ENCODE peak calls at places on chromosomes 6 and 20, in seven cellular contexts. D is tibial nerve, O is fibroblast of lung, P is thoracic aorta, B is SK-N-SH, S is colonic mucosa, X is bronchial epithelial cell. N is an unnamed sample.

GRCh38 chr20:15937179-15937578 is 636.1 kb downstream of the KIF16B start:
- DNase-seq in D (no peak), O (no peak), P (no peak), B (no peak), S (no peak), X (no peak), N (no peak)

GRCh38 chr6:132282696-132283095 is 118.6 kb downstream of the MOXD1 start:
- DNase-seq in D (no peak), O (no peak), P (no peak), B (no peak), S (no peak), X (no peak), N (no peak)

GRCh38 chr6:8177721-8178120 is 75.4 kb upstream of the EEF1E1 start:
- DNase-seq in D (no peak), O (peak; percentile 56), P (no peak), B (no peak), S (no peak), X (peak; percentile 3), N (no peak)

GRCh38 chr6:132052096-132052495 is 100.9 kb upstream of the CCN2 start:
- DNase-seq in D (no peak), O (peak; percentile 28), P (no peak), B (no peak), S (no peak), X (no peak), N (no peak)

GRCh38 chr6:13318821-13319220 is 9.5 kb downstream of the TBC1D7 start:
- DNase-seq in D (no peak), O (no peak), P (no peak), B (no peak), S (no peak), X (no peak), N (no peak)

GRCh38 chr6:45655630-45656422 is 278.1 kb upstream of the SUPT3H start:
- DNase-seq in D (no peak), O (peak; percentile 100), P (no peak), B (no peak), S (no peak), X (peak; percentile 99), N (peak; percentile 100)

GRCh38 chr6:22248513-22249308 is 48.1 kb downstream of the PRL start:
- DNase-seq in D (no peak), O (peak; percentile 83), P (no peak), B (no peak), S (no peak), X (peak; percentile 70), N (no peak)

GRCh38 chr6:170584954-170585498 is 589 bp upstream of the PDCD2 start:
- DNase-seq in D (no peak), O (no peak), P (no peak), B (no peak), S (no peak), X (peak; percentile 41), N (no peak)

GRCh38 chr20:3681352-3681930 is 369 bp downstream of the ADAM33 start:
- DNase-seq in D (no peak), O (no peak), P (no peak), B (no peak), S (no peak), X (no peak), N (no peak)
- H3K4me3 ChIP-seq in D (peak overlapping the region; percentile 55), O (peak overlapping the region; percentile 65), P (peak overlapping the region; percentile 76), B (no peak overlapping the region), S (peak overlapping the region; percentile 35), X (no peak overlapping the region), N (peak overlapping the region; percentile 85)

DNA sequence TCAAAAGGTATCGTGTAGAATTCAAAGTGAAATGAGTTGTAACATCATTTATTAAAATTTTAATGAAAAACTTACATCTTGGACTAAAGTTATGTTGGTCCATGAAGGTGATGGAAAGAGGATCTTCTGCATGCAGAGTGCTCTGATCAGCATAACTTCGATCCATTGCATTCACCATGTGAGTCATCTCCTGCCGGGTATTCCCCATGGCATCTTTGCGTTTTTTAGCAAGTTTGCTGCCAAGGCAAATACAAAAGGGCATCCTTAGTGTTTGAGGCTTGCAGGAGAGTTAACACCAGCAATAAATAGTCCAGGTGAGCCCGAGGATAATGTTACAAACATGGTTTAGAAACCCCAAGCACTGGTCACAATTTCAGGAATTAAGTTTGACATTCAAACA is 104.2 kb upstream of the THEMIS start:
- DNase-seq in D (no peak), O (peak; percentile 16), P (no peak), B (no peak), S (no peak), X (peak; percentile 28), N (no peak)
- TF ChIP-seq CTCF in D (no peak), O (no peak), P (no peak), B (no peak), S (no peak), X (no peak), N (no peak)

DNA sequence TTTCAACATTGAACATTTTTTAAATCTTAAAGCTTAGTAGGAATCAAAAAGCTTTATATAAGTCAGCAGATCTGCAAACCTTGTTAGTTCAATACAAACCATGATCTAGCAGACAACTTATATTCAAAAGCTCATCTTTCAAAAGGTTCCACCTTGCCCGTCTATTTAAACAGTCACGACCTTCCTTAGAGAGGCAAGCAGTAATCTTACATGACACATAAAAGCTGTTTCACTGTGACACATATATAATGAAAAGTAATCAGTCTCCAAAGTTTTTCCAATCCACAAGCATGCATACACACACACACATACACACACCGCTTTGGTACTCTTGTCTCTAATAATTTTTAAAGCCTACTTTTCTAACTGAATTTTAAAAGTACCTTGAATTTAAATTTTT is 12.9 kb downstream of the SOD2 start:
- DNase-seq in D (no peak), O (peak; percentile 29), P (no peak), B (no peak), S (no peak), X (no peak), N (no peak)
- H3K36me3 ChIP-seq in D (peaks cover 7% of the 10 kb centered on the region), O (no peaks in the 10 kb centered on the region), P (peaks cover 28% of the 10 kb centered on the region), B (peaks cover 35% of the 10 kb centered on the region), S (peaks cover 12% of the 10 kb centered on the region), X (peaks cover 3% of the 10 kb centered on the region), N (peaks cover 14% of the 10 kb centered on the region)

DNA sequence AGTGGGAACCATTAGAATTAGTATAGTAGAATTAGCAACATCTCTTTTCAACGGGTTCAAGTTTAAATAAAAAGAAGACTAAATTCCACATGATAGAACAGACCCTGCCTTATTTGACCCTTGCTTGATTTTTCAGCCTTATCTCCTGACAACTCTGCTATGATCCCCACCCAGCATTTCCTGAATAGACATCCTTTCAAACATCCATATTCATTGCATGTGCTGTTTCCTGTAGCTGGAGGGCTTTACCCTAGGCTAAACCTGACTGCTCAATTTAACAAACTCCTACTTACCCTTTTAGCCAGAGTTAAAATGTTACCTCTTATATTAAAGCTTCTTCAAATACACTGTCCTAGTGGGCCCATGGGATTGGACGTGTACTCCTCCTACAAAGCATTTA is 594.8 kb upstream of the ARID1B start:
- DNase-seq in D (no peak), O (no peak), P (no peak), B (no peak), S (no peak), X (no peak), N (no peak)
- H3K4me3 ChIP-seq in D (no peak overlapping the region), O (no peak overlapping the region), P (no peak overlapping the region), B (no peak overlapping the region), S (no peak overlapping the region), X (no peak overlapping the region), N (no peak overlapping the region)

GRCh38 chr6:142746524-142746923 is 198.5 kb downstream of the HIVEP2 start:
- DNase-seq in D (no peak), O (no peak), P (no peak), B (peak; percentile 24), S (no peak), X (no peak), N (no peak)
- TF ChIP-seq CTCF in D (peak; percentile 27), O (peak; percentile 41), P (peak; percentile 20), B (peak; percentile 46), S (peak; percentile 29), X (peak; percentile 30), N (peak; percentile 30)

DNA sequence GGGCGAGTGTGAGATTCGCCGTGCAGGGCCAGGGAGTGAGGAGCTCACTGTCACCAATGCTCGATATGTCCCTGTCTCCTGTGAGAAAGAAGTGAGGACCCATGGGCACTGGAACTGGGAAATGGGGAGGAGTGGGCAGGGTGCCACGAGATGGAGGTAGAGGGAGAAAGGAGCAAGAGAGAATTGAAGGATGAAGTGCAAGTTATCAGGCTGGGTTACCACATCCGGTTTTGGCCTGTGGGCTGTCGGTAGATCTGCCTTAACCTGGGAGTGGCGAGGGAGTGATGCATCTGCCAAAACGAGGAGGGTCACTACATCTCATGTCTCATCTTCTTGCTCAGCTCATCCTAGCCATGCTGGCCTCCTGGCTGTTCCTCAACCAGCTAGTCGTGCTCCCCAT is 5.3 kb upstream of the PHF1 start:
- DNase-seq in D (no peak), O (no peak), P (no peak), B (no peak), S (no peak), X (no peak), N (no peak)
- H3K36me3 ChIP-seq in D (no peaks in the 10 kb centered on the region), O (peaks cover 18% of the 10 kb centered on the region), P (no peaks in the 10 kb centered on the region), B (peaks cover 34% of the 10 kb centered on the region), S (no peaks in the 10 kb centered on the region), X (peaks cover 4% of the 10 kb centered on the region), N (no peaks in the 10 kb centered on the region)

GRCh38 chr6:43260791-43261190 is 17.5 kb downstream of the TTBK1 start:
- DNase-seq in D (no peak), O (no peak), P (no peak), B (no peak), S (no peak), X (no peak), N (no peak)

GRCh38 chr6:43264599-43264998 is 21.3 kb downstream of the TTBK1 start:
- DNase-seq in D (no peak), O (no peak), P (no peak), B (no peak), S (no peak), X (no peak), N (no peak)

GRCh38 chr6:43263314-43264178 is 20.3 kb downstream of the TTBK1 start:
- DNase-seq in D (peak; percentile 42), O (peak; percentile 50), P (peak; percentile 18), B (peak; percentile 68), S (peak; percentile 90), X (peak; percentile 49), N (no peak)

GRCh38 chr6:43262780-43263313 is 19.6 kb downstream of the TTBK1 start:
- DNase-seq in D (no peak), O (no peak), P (no peak), B (no peak), S (no peak), X (no peak), N (no peak)

DNA sequence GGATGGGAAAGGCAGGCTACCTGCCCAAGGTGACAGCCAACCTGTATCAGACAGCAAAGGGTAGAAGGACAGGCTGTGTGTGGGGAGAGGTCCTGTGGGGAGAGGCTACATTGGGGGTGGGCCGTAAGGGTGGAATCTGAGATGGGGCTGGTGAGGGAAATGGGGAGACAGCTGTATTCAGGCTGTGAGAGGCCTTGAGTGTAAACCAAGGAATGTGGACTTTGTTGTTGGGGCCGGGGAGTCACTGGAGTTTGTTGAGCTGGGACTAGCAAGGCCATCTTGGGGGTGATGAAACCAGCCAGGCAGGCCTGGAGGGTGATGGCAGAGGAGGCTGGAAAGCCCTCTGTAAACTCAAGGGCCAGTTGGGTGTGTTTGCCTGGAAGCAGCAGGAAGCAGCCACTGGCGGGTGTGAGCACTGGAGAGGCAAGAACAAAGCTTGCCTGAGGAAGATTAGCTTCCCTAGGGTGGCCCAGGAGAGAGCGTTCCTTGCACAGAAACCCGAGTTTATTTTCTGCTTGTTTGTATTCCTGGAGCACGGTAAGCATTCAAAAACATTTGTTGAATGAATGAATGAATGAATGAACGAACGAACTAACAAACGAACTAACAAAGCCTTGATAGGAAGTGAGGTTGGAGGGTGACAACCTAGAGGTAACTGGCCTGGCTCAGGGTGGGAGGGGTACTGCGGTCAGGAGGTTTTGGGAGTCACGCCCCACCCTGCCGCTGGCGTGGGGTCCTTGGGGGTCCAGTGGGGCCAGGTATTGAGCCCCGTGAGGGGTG is 18.9 kb downstream of the TTBK1 start:
- DNase-seq in D (no peak), O (no peak), P (no peak), B (no peak), S (no peak), X (no peak), N (no peak)
- H3K4me3 ChIP-seq in D (no peak overlapping the region), O (no peak overlapping the region), P (no peak overlapping the region), B (no peak overlapping the region), S (no peak overlapping the region), X (no peak overlapping the region), N (no peak overlapping the region)

N was measured in BJ.